ENCODE peak calls at places on chromosome 6, in seven cellular contexts. One of them, this sample, is unnamed.

GRCh38 chr6:70686548-70687133 is 19.0 kb downstream of the SMAP1 start:
- DNase-seq in psoas muscle: no peak
- DNase-seq in ascending aorta: no peak
- DNase-seq in CD8-positive, alpha-beta T cell: no peak
- DNase-seq in colonic mucosa: no peak
- DNase-seq in prostate gland: peak; percentile 36
- DNase-seq in heart right ventricle: peak; percentile 22
- DNase-seq in this sample: no peak

GRCh38 chr6:16540804-16541752 is 220.2 kb downstream of the ATXN1 start:
- DNase-seq in ascending aorta: peak; percentile 71
- DNase-seq in heart right ventricle: peak; percentile 29
- DNase-seq in psoas muscle: peak; percentile 63
- DNase-seq in prostate gland: no peak
- DNase-seq in CD8-positive, alpha-beta T cell: no peak
- DNase-seq in colonic mucosa: no peak
- DNase-seq in this sample: no peak

GRCh38 chr6:111423960-111424846 is 58.8 kb downstream of the REV3L start:
- DNase-seq in colonic mucosa: peak; percentile 76
- DNase-seq in ascending aorta: no peak
- DNase-seq in psoas muscle: no peak
- DNase-seq in CD8-positive, alpha-beta T cell: no peak
- DNase-seq in heart right ventricle: peak; percentile 38
- DNase-seq in prostate gland: peak; percentile 72
- DNase-seq in this sample: peak; percentile 64

GRCh38 chr6:111997078-111997862 is 56.6 kb upstream of the CCN6 start:
- DNase-seq in heart right ventricle: peak; percentile 77
- DNase-seq in ascending aorta: peak; percentile 83
- DNase-seq in psoas muscle: peak; percentile 88
- DNase-seq in prostate gland: peak; percentile 75
- DNase-seq in colonic mucosa: peak; percentile 73
- DNase-seq in CD8-positive, alpha-beta T cell: peak; percentile 72
- DNase-seq in this sample: peak; percentile 82

GRCh38 chr6:52745764-52746201 is 17.5 kb downstream of the GSTA2 start:
- DNase-seq in prostate gland: no peak
- DNase-seq in heart right ventricle: no peak
- DNase-seq in CD8-positive, alpha-beta T cell: no peak
- DNase-seq in ascending aorta: no peak
- DNase-seq in psoas muscle: no peak
- DNase-seq in colonic mucosa: no peak
- DNase-seq in this sample: no peak

GRCh38 chr6:129612440-129612839 is 97.5 kb downstream of the ARHGAP18 start:
- DNase-seq in CD8-positive, alpha-beta T cell: no peak
- DNase-seq in heart right ventricle: no peak
- DNase-seq in ascending aorta: no peak
- DNase-seq in prostate gland: no peak
- DNase-seq in psoas muscle: no peak
- DNase-seq in colonic mucosa: no peak
- DNase-seq in this sample: no peak

GRCh38 chr6:135503703-135504475 is 6.3 kb upstream of the AHI1 start:
- DNase-seq in CD8-positive, alpha-beta T cell: no peak
- DNase-seq in ascending aorta: no peak
- DNase-seq in prostate gland: no peak
- DNase-seq in heart right ventricle: no peak
- DNase-seq in colonic mucosa: no peak
- DNase-seq in psoas muscle: no peak
- DNase-seq in this sample: no peak

GRCh38 chr6:92623441-92623840 is 795.9 kb downstream of the EPHA7 start:
- DNase-seq in prostate gland: no peak
- DNase-seq in CD8-positive, alpha-beta T cell: no peak
- DNase-seq in ascending aorta: no peak
- DNase-seq in psoas muscle: no peak
- DNase-seq in colonic mucosa: no peak
- DNase-seq in heart right ventricle: no peak
- DNase-seq in this sample: no peak

GRCh38 chr6:2116496-2116895 is 128.9 kb downstream of the GMDS start:
- DNase-seq in heart right ventricle: no peak
- DNase-seq in colonic mucosa: no peak
- DNase-seq in ascending aorta: no peak
- DNase-seq in CD8-positive, alpha-beta T cell: no peak
- DNase-seq in prostate gland: no peak
- DNase-seq in psoas muscle: no peak
- DNase-seq in this sample: no peak

DNA sequence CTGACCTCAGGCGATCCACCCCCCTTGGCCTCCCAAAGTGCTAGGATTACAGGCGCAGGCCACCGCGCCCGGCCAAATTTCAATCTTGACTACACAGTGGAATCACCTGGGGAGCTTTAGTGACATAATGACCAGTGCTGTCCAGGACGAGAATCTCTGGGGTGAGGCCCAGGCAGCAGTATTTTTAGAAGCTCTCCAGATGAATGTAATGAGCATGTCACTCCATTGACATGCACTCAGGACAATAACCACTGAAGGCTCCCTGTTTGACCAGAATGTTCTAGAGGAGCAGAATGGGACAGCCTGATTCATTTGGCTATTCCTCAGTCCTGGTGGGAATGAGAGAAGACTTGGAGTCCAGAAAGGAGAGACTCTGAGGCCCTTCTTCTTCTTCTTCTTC is 39.2 kb downstream of the SRSF3 start:
- DNase-seq in prostate gland: no peak
- DNase-seq in CD8-positive, alpha-beta T cell: no peak
- DNase-seq in heart right ventricle: no peak
- DNase-seq in psoas muscle: no peak
- DNase-seq in colonic mucosa: no peak
- DNase-seq in ascending aorta: no peak
- DNase-seq in this sample: no peak
- H3K27ac ChIP-seq in prostate gland: no peak overlapping the region
- H3K27ac ChIP-seq in CD8-positive, alpha-beta T cell: no peak overlapping the region
- H3K27ac ChIP-seq in heart right ventricle: peak overlapping the region; percentile 75
- H3K27ac ChIP-seq in psoas muscle: peak overlapping the region; percentile 30
- H3K27ac ChIP-seq in colonic mucosa: no peak overlapping the region
- H3K27ac ChIP-seq in ascending aorta: no peak overlapping the region
- H3K27ac ChIP-seq in this sample: no peak overlapping the region

GRCh38 chr6:15270402-15270801 is 24.5 kb downstream of the JARID2 start:
- DNase-seq in heart right ventricle: no peak
- DNase-seq in colonic mucosa: no peak
- DNase-seq in CD8-positive, alpha-beta T cell: no peak
- DNase-seq in prostate gland: no peak
- DNase-seq in ascending aorta: no peak
- DNase-seq in psoas muscle: no peak
- DNase-seq in this sample: no peak
- H3K4me1 ChIP-seq in heart right ventricle: peaks cover 66% of the 10 kb centered on the region
- H3K4me1 ChIP-seq in colonic mucosa: peaks cover 3% of the 10 kb centered on the region
- H3K4me1 ChIP-seq in CD8-positive, alpha-beta T cell: peaks cover 47% of the 10 kb centered on the region
- H3K4me1 ChIP-seq in prostate gland: peaks cover 5% of the 10 kb centered on the region
- H3K4me1 ChIP-seq in ascending aorta: peaks cover 12% of the 10 kb centered on the region
- H3K4me1 ChIP-seq in psoas muscle: peaks cover 37% of the 10 kb centered on the region
- H3K4me1 ChIP-seq in this sample: peaks cover 31% of the 10 kb centered on the region

DNA sequence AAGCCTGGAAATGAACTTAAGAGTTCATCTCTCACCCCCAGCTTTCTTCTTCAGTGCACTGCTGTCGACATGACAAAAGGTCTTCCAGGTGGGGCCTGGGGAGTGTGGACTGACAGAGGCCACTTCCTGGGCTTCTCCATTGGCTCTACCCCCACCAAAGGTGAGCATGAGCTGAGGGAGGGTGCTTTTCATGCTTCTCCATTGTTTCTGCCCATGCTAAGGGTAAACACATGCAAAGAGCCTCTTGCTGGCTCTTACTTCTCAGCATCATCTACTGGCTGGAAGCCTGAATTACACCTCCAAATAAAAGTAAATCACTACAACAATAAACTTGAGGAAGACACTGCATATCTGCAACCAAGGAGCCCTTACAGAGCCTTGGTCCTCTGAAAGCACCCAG is 227.2 kb downstream of the EPM2A start:
- DNase-seq in prostate gland: no peak
- DNase-seq in psoas muscle: no peak
- DNase-seq in heart right ventricle: no peak
- DNase-seq in CD8-positive, alpha-beta T cell: no peak
- DNase-seq in ascending aorta: no peak
- DNase-seq in colonic mucosa: no peak
- DNase-seq in this sample: no peak
- TF ChIP-seq CTCF in prostate gland: no peak
- TF ChIP-seq CTCF in psoas muscle: no peak
- TF ChIP-seq CTCF in heart right ventricle: no peak
- TF ChIP-seq CTCF in CD8-positive, alpha-beta T cell: no peak
- TF ChIP-seq CTCF in ascending aorta: no peak
- TF ChIP-seq CTCF in colonic mucosa: no peak
- TF ChIP-seq CTCF in this sample: no peak

DNA sequence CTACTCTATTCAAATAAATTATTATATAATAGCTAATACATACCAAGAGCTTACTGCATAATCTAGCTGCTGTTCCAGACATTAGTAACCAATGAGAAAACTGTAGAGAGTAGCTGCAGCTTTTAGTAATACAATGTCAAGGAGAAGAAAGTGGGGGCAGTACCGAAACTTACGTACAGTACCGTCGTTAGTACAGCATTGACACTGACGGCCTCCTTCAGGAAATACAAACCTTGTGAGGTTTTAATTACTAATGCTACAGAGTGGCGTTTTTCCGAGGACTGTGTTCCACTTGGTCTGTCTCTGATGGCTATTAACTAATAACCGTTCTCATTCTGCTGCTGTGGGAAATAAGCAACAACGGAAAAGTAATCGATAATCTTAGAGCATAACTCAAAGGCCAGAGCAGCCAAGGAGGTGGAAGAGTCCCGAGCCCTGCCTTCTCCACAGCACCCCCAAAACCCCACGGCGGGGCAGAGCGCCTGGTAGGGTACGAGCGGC is 344 bp upstream of the PM20D2 start:
- DNase-seq in CD8-positive, alpha-beta T cell: no peak
- DNase-seq in prostate gland: peak; percentile 28
- DNase-seq in ascending aorta: no peak
- DNase-seq in colonic mucosa: no peak
- DNase-seq in psoas muscle: no peak
- DNase-seq in heart right ventricle: no peak
- DNase-seq in this sample: no peak
- H3K27ac ChIP-seq in CD8-positive, alpha-beta T cell: peak overlapping the region; percentile 73
- H3K27ac ChIP-seq in prostate gland: peak overlapping the region; percentile 97
- H3K27ac ChIP-seq in ascending aorta: peak overlapping the region; percentile 92
- H3K27ac ChIP-seq in colonic mucosa: peak overlapping the region; percentile 84
- H3K27ac ChIP-seq in psoas muscle: peak overlapping the region; percentile 100
- H3K27ac ChIP-seq in heart right ventricle: peak overlapping the region; percentile 86
- H3K27ac ChIP-seq in this sample: peak overlapping the region; percentile 89

This sample was measured in stomach.